ENCODE peak calls at places on chromosomes 1 and 21, in ten cellular contexts. A is Kasumi-1; F is nephron progenitor cell; K is fibroblast of the aortic adventitia; Y is EL; H is activated naive CD4-positive, alpha-beta T cell; W is germinal center; O is stimulated activated CD8-positive, alpha-beta memory T cell treated with anti-CD3 and anti-CD28 coated beads, Interleukin-15, amount 100 ng/mL, for 4 hours; R is adipocyte; P is posterior vena cava. M is an unnamed sample.

GRCh38 chr1:155175927-155176371 is 2.3 kb downstream of the TRIM46 start:
- DNase-seq in A (peak; percentile 46), F (no peak), K (no peak), Y (no peak), H (peak; percentile 7), W (no peak), O (no peak), R (no peak), P (no peak), M (no peak)

GRCh38 chr1:118291686-118292085 is 106.7 kb upstream of the SPAG17 start:
- DNase-seq in A (no peak), F (no peak), K (no peak), Y (no peak), H (no peak), W (no peak), O (no peak), R (no peak), P (no peak), M (no peak)

GRCh38 chr1:36157115-36157903 is 1.3 kb downstream of the MAP7D1 start:
- DNase-seq in A (peak; percentile 29), F (no peak), K (no peak), Y (no peak), H (no peak), W (no peak), O (no peak), R (peak; percentile 56), P (no peak), M (peak; percentile 50)

GRCh38 chr1:43648448-43648847 is 1.5 kb upstream of the KDM4A start:
- DNase-seq in A (no peak), F (no peak), K (peak; percentile 18), Y (peak; percentile 27), H (no peak), W (no peak), O (no peak), R (peak; percentile 19), P (no peak), M (no peak)

GRCh38 chr1:54027848-54028247 is 9.9 kb upstream of the LDLRAD1 start:
- DNase-seq in A (no peak), F (no peak), K (no peak), Y (no peak), H (no peak), W (no peak), O (no peak), R (no peak), P (no peak), M (no peak)

GRCh38 chr21:29194342-29194741 is 63.9 kb downstream of the MAP3K7CL start:
- DNase-seq in A (no peak), F (no peak), K (no peak), Y (no peak), H (no peak), W (no peak), O (no peak), R (no peak), P (no peak), M (no peak)

GRCh38 chr1:54413295-54413694 is 7.1 kb upstream of the SSBP3 start:
- DNase-seq in A (peak; percentile 25), F (no peak), K (peak; percentile 51), Y (peak; percentile 63), H (no peak), W (no peak), O (no peak), R (peak; percentile 63), P (no peak), M (no peak)

GRCh38 chr1:113545210-113545609 is 154.9 kb downstream of the MAGI3 start:
- DNase-seq in A (no peak), F (no peak), K (no peak), Y (no peak), H (no peak), W (no peak), O (no peak), R (no peak), P (no peak), M (no peak)

GRCh38 chr21:31663584-31664249 is 4.2 kb downstream of the SOD1 start:
- DNase-seq in A (no peak), F (no peak), K (no peak), Y (no peak), H (no peak), W (no peak), O (no peak), R (no peak), P (no peak), M (no peak)

GRCh38 chr1:225842074-225842473 is 32.1 kb downstream of the EPHX1 start:
- DNase-seq in A (no peak), F (no peak), K (no peak), Y (no peak), H (no peak), W (no peak), O (no peak), R (no peak), P (no peak), M (no peak)

M was measured in breast epithelium.